ENCODE peak calls at places on chromosomes 11 and 22, in seven cellular contexts. One of them, this sample, is unnamed.

GRCh38 chr11:79066456-79067354 is 374.1 kb downstream of the TENM4 start:
- DNase-seq in dorsolateral prefrontal cortex: peak
- DNase-seq in T-helper 17 cell: no peak
- DNase-seq in Peyer's patch: no peak
- DNase-seq in heart right ventricle: no peak
- DNase-seq in M059J: no peak
- DNase-seq in neural crest cell: no peak
- DNase-seq in this sample: no peak

GRCh38 chr11:16987205-16987568 is 27.0 kb downstream of the PLEKHA7 start:
- DNase-seq in dorsolateral prefrontal cortex: no peak
- DNase-seq in T-helper 17 cell: no peak
- DNase-seq in Peyer's patch: no peak
- DNase-seq in heart right ventricle: peak
- DNase-seq in M059J: peak
- DNase-seq in neural crest cell: no peak
- DNase-seq in this sample: no peak

GRCh38 chr11:60130496-60130895 is 42.0 kb downstream of the MS4A2 start:
- DNase-seq in dorsolateral prefrontal cortex: no peak
- DNase-seq in T-helper 17 cell: no peak
- DNase-seq in Peyer's patch: no peak
- DNase-seq in heart right ventricle: no peak
- DNase-seq in M059J: peak
- DNase-seq in neural crest cell: peak
- DNase-seq in this sample: no peak

GRCh38 chr22:20750461-20751184 is 23.3 kb upstream of the SERPIND1 start:
- DNase-seq in dorsolateral prefrontal cortex: peak
- DNase-seq in T-helper 17 cell: no peak
- DNase-seq in Peyer's patch: peak
- DNase-seq in heart right ventricle: peak
- DNase-seq in M059J: peak
- DNase-seq in neural crest cell: no peak
- DNase-seq in this sample: no peak

GRCh38 chr11:110858556-110858921 is 146.3 kb upstream of the ARHGAP20 start:
- DNase-seq in dorsolateral prefrontal cortex: no peak
- DNase-seq in T-helper 17 cell: no peak
- DNase-seq in Peyer's patch: no peak
- DNase-seq in heart right ventricle: peak
- DNase-seq in M059J: no peak
- DNase-seq in neural crest cell: no peak
- DNase-seq in this sample: no peak

GRCh38 chr22:23144432-23144831 is 845 bp upstream of the RAB36 start:
- DNase-seq in dorsolateral prefrontal cortex: no peak
- DNase-seq in T-helper 17 cell: no peak
- DNase-seq in Peyer's patch: no peak
- DNase-seq in heart right ventricle: no peak
- DNase-seq in M059J: no peak
- DNase-seq in neural crest cell: no peak
- DNase-seq in this sample: no peak

GRCh38 chr11:117303101-117303500 is 12.0 kb downstream of the BACE1-AS start:
- DNase-seq in dorsolateral prefrontal cortex: no peak
- DNase-seq in T-helper 17 cell: no peak
- DNase-seq in Peyer's patch: no peak
- DNase-seq in heart right ventricle: no peak
- DNase-seq in M059J: no peak
- DNase-seq in neural crest cell: no peak
- DNase-seq in this sample: no peak

GRCh38 chr11:13221722-13222121 is 55.9 kb upstream of the BMAL1 start:
- DNase-seq in dorsolateral prefrontal cortex: no peak
- DNase-seq in T-helper 17 cell: no peak
- DNase-seq in Peyer's patch: no peak
- DNase-seq in heart right ventricle: no peak
- DNase-seq in M059J: no peak
- DNase-seq in neural crest cell: no peak
- DNase-seq in this sample: no peak

GRCh38 chr22:20465759-20466077 is 28.1 kb upstream of the SCARF2 start:
- DNase-seq in dorsolateral prefrontal cortex: no peak
- DNase-seq in T-helper 17 cell: no peak
- DNase-seq in Peyer's patch: no peak
- DNase-seq in heart right ventricle: no peak
- DNase-seq in M059J: no peak
- DNase-seq in neural crest cell: no peak
- DNase-seq in this sample: no peak

GRCh38 chr11:94740975-94741707 is 27.0 kb upstream of the AMOTL1 start:
- DNase-seq in dorsolateral prefrontal cortex: peak
- DNase-seq in T-helper 17 cell: no peak
- DNase-seq in Peyer's patch: no peak
- DNase-seq in heart right ventricle: peak
- DNase-seq in M059J: peak
- DNase-seq in neural crest cell: peak
- DNase-seq in this sample: peak

GRCh38 chr22:19169002-19169946 is 9.3 kb downstream of the SLC25A1 start:
- DNase-seq in dorsolateral prefrontal cortex: no peak
- DNase-seq in T-helper 17 cell: no peak
- DNase-seq in Peyer's patch: no peak
- DNase-seq in heart right ventricle: no peak
- DNase-seq in M059J: no peak
- DNase-seq in neural crest cell: no peak
- DNase-seq in this sample: no peak

GRCh38 chr11:116162541-116163230 is 610.1 kb downstream of the BUD13 start:
- DNase-seq in dorsolateral prefrontal cortex: no peak
- DNase-seq in T-helper 17 cell: no peak
- DNase-seq in Peyer's patch: no peak
- DNase-seq in heart right ventricle: no peak
- DNase-seq in M059J: peak
- DNase-seq in neural crest cell: peak
- DNase-seq in this sample: peak

GRCh38 chr11:93784152-93784934 is at the start of gene MED17:
- DNase-seq in dorsolateral prefrontal cortex: peak
- DNase-seq in T-helper 17 cell: peak
- DNase-seq in Peyer's patch: peak
- DNase-seq in heart right ventricle: peak
- DNase-seq in M059J: peak
- DNase-seq in neural crest cell: peak
- DNase-seq in this sample: peak

GRCh38 chr11:132312616-132313210 is 942.3 kb downstream of the NTM start:
- DNase-seq in dorsolateral prefrontal cortex: no peak
- DNase-seq in T-helper 17 cell: no peak
- DNase-seq in Peyer's patch: no peak
- DNase-seq in heart right ventricle: no peak
- DNase-seq in M059J: peak
- DNase-seq in neural crest cell: peak
- DNase-seq in this sample: no peak

GRCh38 chr11:130798280-130798679 is 118.0 kb downstream of the SNX19 start:
- DNase-seq in dorsolateral prefrontal cortex: no peak
- DNase-seq in T-helper 17 cell: no peak
- DNase-seq in Peyer's patch: no peak
- DNase-seq in heart right ventricle: no peak
- DNase-seq in M059J: peak
- DNase-seq in neural crest cell: no peak
- DNase-seq in this sample: no peak

GRCh38 chr11:86703992-86704391 is 31.6 kb upstream of the ME3 start:
- DNase-seq in dorsolateral prefrontal cortex: no peak
- DNase-seq in T-helper 17 cell: no peak
- DNase-seq in Peyer's patch: no peak
- DNase-seq in heart right ventricle: no peak
- DNase-seq in M059J: no peak
- DNase-seq in neural crest cell: no peak
- DNase-seq in this sample: no peak

GRCh38 chr22:44664149-44664548 is 37.9 kb upstream of the PRR5 start:
- DNase-seq in dorsolateral prefrontal cortex: peak
- DNase-seq in T-helper 17 cell: no peak
- DNase-seq in Peyer's patch: peak
- DNase-seq in heart right ventricle: peak
- DNase-seq in M059J: no peak
- DNase-seq in neural crest cell: no peak
- DNase-seq in this sample: no peak

GRCh38 chr11:59426361-59427067 is at the start of gene OR5A2:
- DNase-seq in dorsolateral prefrontal cortex: no peak
- DNase-seq in T-helper 17 cell: no peak
- DNase-seq in Peyer's patch: no peak
- DNase-seq in heart right ventricle: no peak
- DNase-seq in M059J: no peak
- DNase-seq in neural crest cell: no peak
- DNase-seq in this sample: no peak

GRCh38 chr11:64685536-64685935 is 37.5 kb downstream of the NRXN2 start:
- DNase-seq in dorsolateral prefrontal cortex: no peak
- DNase-seq in T-helper 17 cell: no peak
- DNase-seq in Peyer's patch: no peak
- DNase-seq in heart right ventricle: no peak
- DNase-seq in M059J: no peak
- DNase-seq in neural crest cell: no peak
- DNase-seq in this sample: no peak

GRCh38 chr11:23192256-23192655 is 332.0 kb upstream of the CCDC179 start:
- DNase-seq in dorsolateral prefrontal cortex: no peak
- DNase-seq in T-helper 17 cell: no peak
- DNase-seq in Peyer's patch: no peak
- DNase-seq in heart right ventricle: no peak
- DNase-seq in M059J: peak
- DNase-seq in neural crest cell: no peak
- DNase-seq in this sample: no peak

GRCh38 chr22:21587803-21588611 is 20.5 kb downstream of the UBE2L3 start:
- DNase-seq in dorsolateral prefrontal cortex: peak
- DNase-seq in T-helper 17 cell: no peak
- DNase-seq in Peyer's patch: peak
- DNase-seq in heart right ventricle: no peak
- DNase-seq in M059J: peak
- DNase-seq in neural crest cell: no peak
- DNase-seq in this sample: no peak

GRCh38 chr11:75073459-75074190 is 23.1 kb downstream of the OR2AT4 start:
- DNase-seq in dorsolateral prefrontal cortex: no peak
- DNase-seq in T-helper 17 cell: no peak
- DNase-seq in Peyer's patch: no peak
- DNase-seq in heart right ventricle: no peak
- DNase-seq in M059J: no peak
- DNase-seq in neural crest cell: no peak
- DNase-seq in this sample: no peak

GRCh38 chr11:67302571-67303131 is 679 bp upstream of the SSH3 start:
- DNase-seq in dorsolateral prefrontal cortex: peak
- DNase-seq in T-helper 17 cell: no peak
- DNase-seq in Peyer's patch: no peak
- DNase-seq in heart right ventricle: peak
- DNase-seq in M059J: no peak
- DNase-seq in neural crest cell: no peak
- DNase-seq in this sample: no peak

GRCh38 chr11:118052581-118053206 is 24.2 kb upstream of the TMPRSS4 start:
- DNase-seq in dorsolateral prefrontal cortex: no peak
- DNase-seq in T-helper 17 cell: no peak
- DNase-seq in Peyer's patch: no peak
- DNase-seq in heart right ventricle: no peak
- DNase-seq in M059J: no peak
- DNase-seq in neural crest cell: no peak
- DNase-seq in this sample: no peak

GRCh38 chr11:70627219-70627618 is 228.9 kb downstream of the CTTN start:
- DNase-seq in dorsolateral prefrontal cortex: no peak
- DNase-seq in T-helper 17 cell: no peak
- DNase-seq in Peyer's patch: no peak
- DNase-seq in heart right ventricle: no peak
- DNase-seq in M059J: no peak
- DNase-seq in neural crest cell: no peak
- DNase-seq in this sample: no peak

This sample was measured in COR-L47.